ENCODE peak calls at places on chromosomes 7 and 10, in ten cellular contexts. One of them, this sample, is unnamed.

GRCh38 chr7:135976312-135977019 is 693 bp downstream of the MTPN start:
- DNase-seq in chondrocyte: no peak
- DNase-seq in progenitor cell of endocrine pancreas: no peak
- DNase-seq in astrocyte: no peak
- DNase-seq in left ventricle myocardium inferior: no peak
- DNase-seq in WERI-Rb-1: peak
- DNase-seq in heart left ventricle: no peak
- DNase-seq in gastrocnemius medialis: peak
- DNase-seq in dorsolateral prefrontal cortex: no peak
- DNase-seq in RWPE1: peak
- DNase-seq in this sample: peak

GRCh38 chr10:81872206-81872605 is 2.8 kb upstream of the NRG3 start:
- DNase-seq in chondrocyte: no peak
- DNase-seq in progenitor cell of endocrine pancreas: no peak
- DNase-seq in astrocyte: no peak
- DNase-seq in left ventricle myocardium inferior: no peak
- DNase-seq in WERI-Rb-1: peak
- DNase-seq in heart left ventricle: no peak
- DNase-seq in gastrocnemius medialis: no peak
- DNase-seq in dorsolateral prefrontal cortex: no peak
- DNase-seq in RWPE1: no peak
- DNase-seq in this sample: no peak

GRCh38 chr10:58754419-58755180 is 241.9 kb downstream of the BICC1 start:
- DNase-seq in chondrocyte: no peak
- DNase-seq in progenitor cell of endocrine pancreas: no peak
- DNase-seq in astrocyte: no peak
- DNase-seq in left ventricle myocardium inferior: no peak
- DNase-seq in WERI-Rb-1: no peak
- DNase-seq in heart left ventricle: no peak
- DNase-seq in gastrocnemius medialis: no peak
- DNase-seq in dorsolateral prefrontal cortex: no peak
- DNase-seq in RWPE1: no peak
- DNase-seq in this sample: no peak

GRCh38 chr7:34675749-34676374 is 17.8 kb downstream of the NPSR1 start:
- DNase-seq in chondrocyte: no peak
- DNase-seq in progenitor cell of endocrine pancreas: no peak
- DNase-seq in astrocyte: no peak
- DNase-seq in left ventricle myocardium inferior: no peak
- DNase-seq in WERI-Rb-1: peak
- DNase-seq in heart left ventricle: no peak
- DNase-seq in gastrocnemius medialis: no peak
- DNase-seq in dorsolateral prefrontal cortex: no peak
- DNase-seq in RWPE1: peak
- DNase-seq in this sample: peak

GRCh38 chr7:158976849-158977593 is 120.7 kb downstream of the DYNC2I1 start:
- DNase-seq in chondrocyte: no peak
- DNase-seq in progenitor cell of endocrine pancreas: peak
- DNase-seq in astrocyte: peak
- DNase-seq in left ventricle myocardium inferior: peak
- DNase-seq in WERI-Rb-1: peak
- DNase-seq in heart left ventricle: peak
- DNase-seq in gastrocnemius medialis: peak
- DNase-seq in dorsolateral prefrontal cortex: peak
- DNase-seq in RWPE1: peak
- DNase-seq in this sample: peak

GRCh38 chr7:1569016-1569415 is 816 bp downstream of the PSMG3 start:
- DNase-seq in chondrocyte: no peak
- DNase-seq in progenitor cell of endocrine pancreas: no peak
- DNase-seq in astrocyte: peak
- DNase-seq in left ventricle myocardium inferior: no peak
- DNase-seq in WERI-Rb-1: no peak
- DNase-seq in heart left ventricle: no peak
- DNase-seq in gastrocnemius medialis: no peak
- DNase-seq in dorsolateral prefrontal cortex: no peak
- DNase-seq in RWPE1: no peak
- DNase-seq in this sample: no peak

GRCh38 chr10:43461950-43462349 is 25.0 kb downstream of the ZNF487 start:
- DNase-seq in chondrocyte: no peak
- DNase-seq in progenitor cell of endocrine pancreas: no peak
- DNase-seq in astrocyte: peak
- DNase-seq in left ventricle myocardium inferior: no peak
- DNase-seq in WERI-Rb-1: peak
- DNase-seq in heart left ventricle: no peak
- DNase-seq in gastrocnemius medialis: no peak
- DNase-seq in dorsolateral prefrontal cortex: no peak
- DNase-seq in RWPE1: peak
- DNase-seq in this sample: peak

GRCh38 chr7:122790132-122790531 is 87.4 kb upstream of the RNF148 start:
- DNase-seq in chondrocyte: no peak
- DNase-seq in progenitor cell of endocrine pancreas: no peak
- DNase-seq in astrocyte: no peak
- DNase-seq in left ventricle myocardium inferior: no peak
- DNase-seq in WERI-Rb-1: no peak
- DNase-seq in heart left ventricle: no peak
- DNase-seq in gastrocnemius medialis: no peak
- DNase-seq in dorsolateral prefrontal cortex: no peak
- DNase-seq in RWPE1: no peak
- DNase-seq in this sample: no peak

GRCh38 chr7:100875356-100875751 is 451 bp downstream of the SRRT start:
- DNase-seq in chondrocyte: no peak
- DNase-seq in progenitor cell of endocrine pancreas: no peak
- DNase-seq in astrocyte: no peak
- DNase-seq in left ventricle myocardium inferior: peak
- DNase-seq in WERI-Rb-1: no peak
- DNase-seq in heart left ventricle: no peak
- DNase-seq in gastrocnemius medialis: no peak
- DNase-seq in dorsolateral prefrontal cortex: no peak
- DNase-seq in RWPE1: no peak
- DNase-seq in this sample: peak

GRCh38 chr10:83612050-83612449 is 527.3 kb upstream of the GHITM start:
- DNase-seq in chondrocyte: no peak
- DNase-seq in progenitor cell of endocrine pancreas: no peak
- DNase-seq in astrocyte: peak
- DNase-seq in left ventricle myocardium inferior: no peak
- DNase-seq in WERI-Rb-1: no peak
- DNase-seq in heart left ventricle: no peak
- DNase-seq in gastrocnemius medialis: no peak
- DNase-seq in dorsolateral prefrontal cortex: no peak
- DNase-seq in RWPE1: no peak
- DNase-seq in this sample: no peak

GRCh38 chr7:27947581-27948278 is 207.8 kb downstream of the TAX1BP1 start:
- DNase-seq in chondrocyte: no peak
- DNase-seq in progenitor cell of endocrine pancreas: no peak
- DNase-seq in astrocyte: peak
- DNase-seq in left ventricle myocardium inferior: no peak
- DNase-seq in WERI-Rb-1: no peak
- DNase-seq in heart left ventricle: no peak
- DNase-seq in gastrocnemius medialis: no peak
- DNase-seq in dorsolateral prefrontal cortex: peak
- DNase-seq in RWPE1: no peak
- DNase-seq in this sample: no peak

GRCh38 chr10:126597206-126597605 is 73.3 kb downstream of the C10orf90 start:
- DNase-seq in chondrocyte: no peak
- DNase-seq in progenitor cell of endocrine pancreas: no peak
- DNase-seq in astrocyte: peak
- DNase-seq in left ventricle myocardium inferior: no peak
- DNase-seq in WERI-Rb-1: no peak
- DNase-seq in heart left ventricle: no peak
- DNase-seq in gastrocnemius medialis: no peak
- DNase-seq in dorsolateral prefrontal cortex: no peak
- DNase-seq in RWPE1: no peak
- DNase-seq in this sample: no peak

GRCh38 chr10:126595160-126595559 is 75.3 kb downstream of the C10orf90 start:
- DNase-seq in chondrocyte: no peak
- DNase-seq in progenitor cell of endocrine pancreas: no peak
- DNase-seq in astrocyte: no peak
- DNase-seq in left ventricle myocardium inferior: no peak
- DNase-seq in WERI-Rb-1: no peak
- DNase-seq in heart left ventricle: no peak
- DNase-seq in gastrocnemius medialis: no peak
- DNase-seq in dorsolateral prefrontal cortex: peak
- DNase-seq in RWPE1: no peak
- DNase-seq in this sample: no peak

GRCh38 chr10:126593968-126594701 is 76.4 kb downstream of the C10orf90 start:
- DNase-seq in chondrocyte: no peak
- DNase-seq in progenitor cell of endocrine pancreas: no peak
- DNase-seq in astrocyte: no peak
- DNase-seq in left ventricle myocardium inferior: no peak
- DNase-seq in WERI-Rb-1: no peak
- DNase-seq in heart left ventricle: no peak
- DNase-seq in gastrocnemius medialis: no peak
- DNase-seq in dorsolateral prefrontal cortex: no peak
- DNase-seq in RWPE1: no peak
- DNase-seq in this sample: no peak

GRCh38 chr10:126596472-126597016 is 73.9 kb downstream of the C10orf90 start:
- DNase-seq in chondrocyte: no peak
- DNase-seq in progenitor cell of endocrine pancreas: no peak
- DNase-seq in astrocyte: no peak
- DNase-seq in left ventricle myocardium inferior: no peak
- DNase-seq in WERI-Rb-1: no peak
- DNase-seq in heart left ventricle: no peak
- DNase-seq in gastrocnemius medialis: no peak
- DNase-seq in dorsolateral prefrontal cortex: no peak
- DNase-seq in RWPE1: no peak
- DNase-seq in this sample: no peak

DNA sequence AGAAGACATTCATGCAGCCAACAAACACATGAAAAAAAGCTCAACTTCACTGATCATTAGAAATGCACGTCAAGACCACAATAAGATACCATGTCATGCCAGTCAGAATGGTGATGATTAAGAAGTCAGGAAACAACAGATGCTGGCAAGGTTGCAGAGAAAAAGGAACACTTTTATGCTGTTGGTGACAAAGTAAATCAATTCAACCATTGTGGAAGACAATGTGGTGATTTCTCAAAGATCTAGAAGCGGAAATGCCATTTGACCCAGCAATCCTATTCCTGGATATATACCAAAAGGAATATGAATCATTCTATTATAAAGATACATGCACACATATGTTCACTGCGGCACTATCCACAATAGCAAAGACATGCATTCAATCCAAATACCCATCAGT is 77.6 kb downstream of the C10orf90 start:
- DNase-seq in chondrocyte: no peak
- DNase-seq in progenitor cell of endocrine pancreas: no peak
- DNase-seq in astrocyte: no peak
- DNase-seq in left ventricle myocardium inferior: no peak
- DNase-seq in WERI-Rb-1: no peak
- DNase-seq in heart left ventricle: no peak
- DNase-seq in gastrocnemius medialis: no peak
- DNase-seq in dorsolateral prefrontal cortex: no peak
- DNase-seq in RWPE1: no peak
- DNase-seq in this sample: no peak
- TF ChIP-seq CTCF in chondrocyte: no peak
- TF ChIP-seq CTCF in progenitor cell of endocrine pancreas: no peak
- TF ChIP-seq CTCF in astrocyte: no peak
- TF ChIP-seq CTCF in left ventricle myocardium inferior: no peak
- TF ChIP-seq CTCF in WERI-Rb-1: no peak
- TF ChIP-seq CTCF in heart left ventricle: no peak
- TF ChIP-seq CTCF in gastrocnemius medialis: no peak
- TF ChIP-seq CTCF in dorsolateral prefrontal cortex: no peak
- TF ChIP-seq CTCF in RWPE1: no peak
- TF ChIP-seq CTCF in this sample: no peak

GRCh38 chr10:132937861-132938260 is 4.5 kb downstream of the CFAP46 start:
- DNase-seq in chondrocyte: peak
- DNase-seq in progenitor cell of endocrine pancreas: no peak
- DNase-seq in astrocyte: no peak
- DNase-seq in left ventricle myocardium inferior: no peak
- DNase-seq in WERI-Rb-1: no peak
- DNase-seq in heart left ventricle: peak
- DNase-seq in gastrocnemius medialis: no peak
- DNase-seq in dorsolateral prefrontal cortex: no peak
- DNase-seq in RWPE1: no peak
- DNase-seq in this sample: no peak
- TF ChIP-seq CTCF in chondrocyte: no peak
- TF ChIP-seq CTCF in progenitor cell of endocrine pancreas: no peak
- TF ChIP-seq CTCF in astrocyte: no peak
- TF ChIP-seq CTCF in left ventricle myocardium inferior: no peak
- TF ChIP-seq CTCF in WERI-Rb-1: no peak
- TF ChIP-seq CTCF in heart left ventricle: no peak
- TF ChIP-seq CTCF in gastrocnemius medialis: no peak
- TF ChIP-seq CTCF in dorsolateral prefrontal cortex: no peak
- TF ChIP-seq CTCF in RWPE1: no peak
- TF ChIP-seq CTCF in this sample: no peak

GRCh38 chr7:22821702-22822485 is 755 bp downstream of the TOMM7 start:
- DNase-seq in chondrocyte: no peak
- DNase-seq in progenitor cell of endocrine pancreas: no peak
- DNase-seq in astrocyte: no peak
- DNase-seq in left ventricle myocardium inferior: no peak
- DNase-seq in WERI-Rb-1: no peak
- DNase-seq in heart left ventricle: no peak
- DNase-seq in gastrocnemius medialis: no peak
- DNase-seq in dorsolateral prefrontal cortex: no peak
- DNase-seq in RWPE1: no peak
- DNase-seq in this sample: no peak

GRCh38 chr7:22823142-22823497 is 471 bp upstream of the TOMM7 start:
- DNase-seq in chondrocyte: no peak
- DNase-seq in progenitor cell of endocrine pancreas: no peak
- DNase-seq in astrocyte: no peak
- DNase-seq in left ventricle myocardium inferior: no peak
- DNase-seq in WERI-Rb-1: no peak
- DNase-seq in heart left ventricle: no peak
- DNase-seq in gastrocnemius medialis: no peak
- DNase-seq in dorsolateral prefrontal cortex: no peak
- DNase-seq in RWPE1: no peak
- DNase-seq in this sample: no peak

GRCh38 chr7:22824760-22825159 is 2.1 kb upstream of the TOMM7 start:
- DNase-seq in chondrocyte: no peak
- DNase-seq in progenitor cell of endocrine pancreas: no peak
- DNase-seq in astrocyte: no peak
- DNase-seq in left ventricle myocardium inferior: no peak
- DNase-seq in WERI-Rb-1: no peak
- DNase-seq in heart left ventricle: no peak
- DNase-seq in gastrocnemius medialis: no peak
- DNase-seq in dorsolateral prefrontal cortex: no peak
- DNase-seq in RWPE1: no peak
- DNase-seq in this sample: no peak

GRCh38 chr7:22819476-22819875 is 3.2 kb downstream of the TOMM7 start:
- DNase-seq in chondrocyte: no peak
- DNase-seq in progenitor cell of endocrine pancreas: no peak
- DNase-seq in astrocyte: no peak
- DNase-seq in left ventricle myocardium inferior: no peak
- DNase-seq in WERI-Rb-1: no peak
- DNase-seq in heart left ventricle: no peak
- DNase-seq in gastrocnemius medialis: no peak
- DNase-seq in dorsolateral prefrontal cortex: no peak
- DNase-seq in RWPE1: no peak
- DNase-seq in this sample: no peak

GRCh38 chr7:22822486-22823141 is at the start of gene TOMM7:
- DNase-seq in chondrocyte: peak
- DNase-seq in progenitor cell of endocrine pancreas: peak
- DNase-seq in astrocyte: peak
- DNase-seq in left ventricle myocardium inferior: peak
- DNase-seq in WERI-Rb-1: peak
- DNase-seq in heart left ventricle: peak
- DNase-seq in gastrocnemius medialis: peak
- DNase-seq in dorsolateral prefrontal cortex: peak
- DNase-seq in RWPE1: peak
- DNase-seq in this sample: peak
- TF ChIP-seq CTCF in chondrocyte: peak
- TF ChIP-seq CTCF in progenitor cell of endocrine pancreas: no peak
- TF ChIP-seq CTCF in astrocyte: no peak
- TF ChIP-seq CTCF in left ventricle myocardium inferior: peak
- TF ChIP-seq CTCF in WERI-Rb-1: peak
- TF ChIP-seq CTCF in heart left ventricle: peak
- TF ChIP-seq CTCF in gastrocnemius medialis: peak
- TF ChIP-seq CTCF in dorsolateral prefrontal cortex: peak
- TF ChIP-seq CTCF in RWPE1: peak
- TF ChIP-seq CTCF in this sample: peak

GRCh38 chr10:74058658-74059057 is 60.7 kb downstream of the VCL start:
- DNase-seq in chondrocyte: no peak
- DNase-seq in progenitor cell of endocrine pancreas: no peak
- DNase-seq in astrocyte: peak
- DNase-seq in left ventricle myocardium inferior: no peak
- DNase-seq in WERI-Rb-1: peak
- DNase-seq in heart left ventricle: no peak
- DNase-seq in gastrocnemius medialis: no peak
- DNase-seq in dorsolateral prefrontal cortex: no peak
- DNase-seq in RWPE1: no peak
- DNase-seq in this sample: no peak
- TF ChIP-seq CTCF in chondrocyte: peak
- TF ChIP-seq CTCF in progenitor cell of endocrine pancreas: peak
- TF ChIP-seq CTCF in astrocyte: no peak
- TF ChIP-seq CTCF in left ventricle myocardium inferior: peak
- TF ChIP-seq CTCF in WERI-Rb-1: peak
- TF ChIP-seq CTCF in heart left ventricle: peak
- TF ChIP-seq CTCF in gastrocnemius medialis: no peak
- TF ChIP-seq CTCF in dorsolateral prefrontal cortex: no peak
- TF ChIP-seq CTCF in RWPE1: no peak
- TF ChIP-seq CTCF in this sample: peak